ENCODE peak calls at places on chromosome 17, in ten cellular contexts. B, U, Y, S, K, W, E, T, H and N are unnamed samples.

GRCh38 chr17:74680941-74681340 is 31.8 kb downstream of the CD300LF start:
- DNase-seq in B (no peak), U (no peak), Y (no peak), S (no peak), K (no peak), W (no peak), E (no peak), T (no peak), H (no peak), N (no peak)

GRCh38 chr17:73663614-73664013 is 19.4 kb upstream of the SDK2 start:
- DNase-seq in B (no peak), U (no peak), Y (no peak), S (no peak), K (no peak), W (no peak), E (no peak), T (no peak), H (no peak), N (no peak)

GRCh38 chr17:13403982-13404931 is 197.5 kb downstream of the HS3ST3A1 start:
- DNase-seq in B (no peak), U (no peak), Y (no peak), S (no peak), K (no peak), W (no peak), E (no peak), T (no peak), H (no peak), N (no peak)

GRCh38 chr17:33072421-33073175 is 81.0 kb downstream of the SPACA3 start:
- DNase-seq in B (no peak), U (no peak), Y (no peak), S (peak; percentile 4), K (no peak), W (no peak), E (no peak), T (no peak), H (no peak), N (no peak)

GRCh38 chr17:32349503-32349853 is 479 bp upstream of the ZNF207 start:
- DNase-seq in B (no peak), U (peak; percentile 31), Y (peak; percentile 32), S (peak; percentile 27), K (no peak), W (no peak), E (no peak), T (no peak), H (no peak), N (no peak)

GRCh38 chr17:31167111-31167510 is 72.3 kb downstream of the NF1 start:
- DNase-seq in B (no peak), U (no peak), Y (no peak), S (no peak), K (no peak), W (no peak), E (no peak), T (no peak), H (no peak), N (no peak)

GRCh38 chr17:17883801-17884200 is 47.0 kb upstream of the SREBF1 start:
- DNase-seq in B (no peak), U (no peak), Y (no peak), S (no peak), K (no peak), W (no peak), E (no peak), T (no peak), H (no peak), N (no peak)

GRCh38 chr17:17868637-17869522 is 32.1 kb upstream of the SREBF1 start:
- DNase-seq in B (no peak), U (no peak), Y (peak; percentile 91), S (peak; percentile 87), K (no peak), W (no peak), E (no peak), T (no peak), H (no peak), N (no peak)

GRCh38 chr17:20241855-20242254 is 225.5 kb downstream of the LGALS9B start:
- DNase-seq in B (no peak), U (no peak), Y (no peak), S (no peak), K (no peak), W (no peak), E (no peak), T (no peak), H (no peak), N (no peak)

GRCh38 chr17:70945386-70945785 is 776.1 kb downstream of the KCNJ2 start:
- DNase-seq in B (no peak), U (no peak), Y (peak; percentile 15), S (peak; percentile 53), K (no peak), W (no peak), E (no peak), T (no peak), H (no peak), N (no peak)

DNA sequence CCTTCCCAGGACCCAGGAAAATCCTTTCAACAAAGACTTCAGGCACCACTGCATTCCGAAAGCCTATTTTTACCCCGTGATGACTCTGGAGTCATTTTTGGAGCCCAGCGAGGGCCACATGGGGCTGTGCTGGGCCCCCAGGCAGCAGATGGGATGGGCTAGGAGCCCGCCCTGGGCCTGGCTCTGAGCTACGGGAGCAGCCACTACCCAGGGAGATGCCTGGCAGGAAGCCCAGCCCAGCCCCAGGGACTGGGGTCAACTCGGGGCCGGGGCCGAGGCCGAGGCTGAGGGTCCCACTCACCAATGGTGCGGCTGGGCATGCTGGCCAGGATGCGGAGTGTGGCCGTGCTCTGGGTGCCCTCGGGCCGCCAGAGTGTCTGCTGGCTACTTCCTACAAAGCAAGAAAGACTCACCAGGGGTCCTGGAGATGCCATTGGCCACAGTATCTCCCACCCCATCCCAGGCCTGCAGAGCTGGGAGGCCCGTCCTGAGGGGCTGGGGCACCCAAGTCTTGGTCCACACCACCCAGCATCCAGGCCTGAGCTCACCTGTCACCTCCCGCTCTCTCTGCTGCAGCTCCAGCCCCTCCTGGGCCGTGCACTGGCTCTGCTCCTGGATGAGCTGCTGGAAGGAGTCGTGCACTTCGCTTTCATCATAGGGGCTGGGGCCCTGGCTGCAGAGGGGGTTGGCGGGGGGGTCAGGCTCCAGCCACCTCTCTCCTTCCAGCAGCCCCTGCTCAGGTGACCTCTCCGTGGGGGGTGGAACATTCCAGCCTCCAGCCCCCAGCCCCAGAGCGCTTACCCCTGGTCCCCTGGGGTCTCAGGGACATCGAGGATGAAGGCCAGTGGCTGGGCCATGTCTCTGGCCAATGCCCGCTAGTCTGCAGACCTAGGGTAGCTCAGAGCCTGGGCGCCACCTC is 2.3 kb downstream of the TMC6 start:
- DNase-seq in B (no peak), U (no peak), Y (no peak), S (no peak), K (no peak), W (no peak), E (no peak), T (peak; percentile 35), H (peak; percentile 56), N (no peak)
- H3K4me3 ChIP-seq in B (peak overlapping the region; percentile 91), U (no peak overlapping the region), Y (no peak overlapping the region), S (no peak overlapping the region), K (no peak overlapping the region), W (no peak overlapping the region), E (peak overlapping the region; percentile 94), T (peak overlapping the region; percentile 81), H (peak overlapping the region; percentile 95), N (no peak overlapping the region)

GRCh38 chr17:36933174-36934143 is 3.8 kb upstream of the LHX1 start:
- DNase-seq in B (no peak), U (no peak), Y (no peak), S (no peak), K (no peak), W (no peak), E (no peak), T (no peak), H (no peak), N (no peak)

GRCh38 chr17:36932383-36933173 is 4.7 kb upstream of the LHX1 start:
- DNase-seq in B (no peak), U (no peak), Y (no peak), S (no peak), K (no peak), W (no peak), E (no peak), T (no peak), H (no peak), N (no peak)

GRCh38 chr17:36935681-36936454 is 1.4 kb upstream of the LHX1 start:
- DNase-seq in B (no peak), U (no peak), Y (no peak), S (no peak), K (no peak), W (no peak), E (no peak), T (no peak), H (no peak), N (no peak)

GRCh38 chr17:36934759-36935630 is 2.3 kb upstream of the LHX1 start:
- DNase-seq in B (no peak), U (no peak), Y (no peak), S (no peak), K (no peak), W (no peak), E (no peak), T (no peak), H (no peak), N (no peak)

GRCh38 chr17:36934144-36934758 is 3.0 kb upstream of the LHX1 start:
- DNase-seq in B (no peak), U (no peak), Y (no peak), S (no peak), K (no peak), W (no peak), E (no peak), T (no peak), H (no peak), N (no peak)
- TF ChIP-seq CTCF in B (no peak), U (no peak), Y (no peak), S (no peak), K (no peak), W (no peak), E (no peak), T (no peak), H (no peak), N (no peak)

GRCh38 chr17:68248886-68249872 is 1.3 kb downstream of the AMZ2 start:
- DNase-seq in B (no peak), U (no peak), Y (no peak), S (no peak), K (no peak), W (no peak), E (no peak), T (peak; percentile 71), H (peak; percentile 59), N (no peak)
- H3K4me3 ChIP-seq in B (peak overlapping the region; percentile 72), U (no peak overlapping the region), Y (peak overlapping the region; percentile 80), S (peak overlapping the region; percentile 79), K (no peak overlapping the region), W (no peak overlapping the region), E (peak overlapping the region; percentile 91), T (peak overlapping the region; percentile 80), H (peak overlapping the region; percentile 96), N (peak overlapping the region; percentile 71)

DNA sequence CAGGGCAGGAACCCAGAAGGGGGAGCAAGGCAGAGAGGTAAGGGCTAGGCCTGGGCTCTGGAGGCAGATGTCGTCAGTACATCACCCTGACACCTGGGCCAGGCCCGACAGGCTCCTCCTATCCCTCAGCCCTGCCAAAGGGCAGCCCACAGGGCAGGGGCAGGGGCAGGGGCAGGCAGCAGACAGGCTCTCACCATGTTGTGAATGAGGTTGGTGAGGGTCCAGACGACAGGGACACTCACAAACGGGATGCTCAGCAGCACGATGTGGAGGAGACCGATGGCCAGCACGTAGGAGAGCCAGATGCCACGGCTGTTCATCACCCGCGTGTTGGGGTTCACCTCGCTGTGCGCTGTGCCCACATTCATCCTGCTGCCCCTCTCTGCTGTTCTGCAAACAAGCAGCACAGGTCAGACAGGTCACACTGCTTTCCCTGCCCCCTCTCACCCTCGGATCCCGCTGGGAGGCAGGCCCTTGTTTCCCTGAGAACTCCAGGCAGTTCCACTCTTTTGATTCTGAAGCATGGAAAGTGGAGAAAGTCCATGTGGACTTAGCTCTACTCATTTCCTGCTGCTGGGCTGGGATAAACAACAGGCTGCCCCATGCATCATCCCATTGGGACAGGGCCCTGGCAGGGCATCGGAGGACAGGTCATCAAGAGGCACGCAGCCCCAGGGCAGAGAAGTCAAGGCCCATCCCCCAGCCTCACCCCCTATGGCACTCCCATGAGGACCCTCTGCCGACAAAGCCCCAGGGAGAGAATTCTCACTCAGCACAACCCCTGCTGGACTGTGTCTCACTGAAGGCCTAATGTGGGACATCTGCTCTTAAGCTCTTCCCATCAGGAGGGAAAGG is 3.3 kb downstream of the ORMDL3 start:
- DNase-seq in B (no peak), U (no peak), Y (peak; percentile 33), S (peak; percentile 29), K (no peak), W (no peak), E (no peak), T (no peak), H (no peak), N (no peak)
- TF ChIP-seq CTCF in B (peak; percentile 23), U (no peak), Y (peak; percentile 43), S (peak; percentile 27), K (no peak), W (no peak), E (no peak), T (peak; percentile 76), H (no peak), N (peak; percentile 54)